ENCODE peak calls at places on chromosomes 5 and 9, in nine cellular contexts. One of them, this sample, is unnamed. For H3K4me1, the result is how much of the 10 kb centered on the place peaks cover.

GRCh38 chr9:4886698-4887097 is 94.0 kb downstream of the RCL1 start:
- DNase-seq in spleen: no peak
- DNase-seq in IMR-90: no peak
- DNase-seq in stomach: no peak
- DNase-seq in cardiac muscle cell: no peak
- DNase-seq in pancreas: no peak
- DNase-seq in SK-N-SH: no peak
- DNase-seq in PC-3: no peak
- DNase-seq in right lobe of liver: no peak
- DNase-seq in this sample: no peak

GRCh38 chr5:123186762-123187161 is 97.7 kb downstream of the PRDM6 start:
- DNase-seq in PC-3: no peak
- DNase-seq in stomach: no peak
- DNase-seq in SK-N-SH: no peak
- DNase-seq in right lobe of liver: no peak
- DNase-seq in IMR-90: no peak
- DNase-seq in pancreas: no peak
- DNase-seq in spleen: no peak
- DNase-seq in cardiac muscle cell: no peak
- DNase-seq in this sample: no peak

GRCh38 chr9:137813651-137814415 is 63.7 kb upstream of the CACNA1B start:
- DNase-seq in IMR-90: no peak
- DNase-seq in SK-N-SH: no peak
- DNase-seq in PC-3: no peak
- DNase-seq in stomach: no peak
- DNase-seq in cardiac muscle cell: no peak
- DNase-seq in spleen: peak
- DNase-seq in pancreas: no peak
- DNase-seq in right lobe of liver: no peak
- DNase-seq in this sample: no peak

GRCh38 chr5:143536364-143536763 is 132.9 kb upstream of the NR3C1 start:
- DNase-seq in spleen: no peak
- DNase-seq in SK-N-SH: no peak
- DNase-seq in right lobe of liver: no peak
- DNase-seq in pancreas: no peak
- DNase-seq in PC-3: peak
- DNase-seq in cardiac muscle cell: peak
- DNase-seq in IMR-90: peak
- DNase-seq in stomach: no peak
- DNase-seq in this sample: no peak

GRCh38 chr9:93645149-93645889 is 68.9 kb downstream of the PHF2 start:
- DNase-seq in right lobe of liver: no peak
- DNase-seq in cardiac muscle cell: no peak
- DNase-seq in SK-N-SH: no peak
- DNase-seq in spleen: peak
- DNase-seq in PC-3: no peak
- DNase-seq in stomach: peak
- DNase-seq in IMR-90: no peak
- DNase-seq in pancreas: no peak
- DNase-seq in this sample: peak

GRCh38 chr5:137627293-137627692 is 108.6 kb downstream of the KLHL3 start:
- DNase-seq in right lobe of liver: no peak
- DNase-seq in spleen: no peak
- DNase-seq in cardiac muscle cell: no peak
- DNase-seq in stomach: no peak
- DNase-seq in IMR-90: no peak
- DNase-seq in SK-N-SH: no peak
- DNase-seq in PC-3: peak
- DNase-seq in pancreas: peak
- DNase-seq in this sample: no peak

GRCh38 chr5:33238826-33239670 is 201.7 kb upstream of the TARS1 start:
- DNase-seq in SK-N-SH: no peak
- DNase-seq in cardiac muscle cell: no peak
- DNase-seq in IMR-90: no peak
- DNase-seq in pancreas: no peak
- DNase-seq in stomach: no peak
- DNase-seq in spleen: no peak
- DNase-seq in PC-3: peak
- DNase-seq in right lobe of liver: no peak
- DNase-seq in this sample: no peak

GRCh38 chr5:83441752-83442151 is 29.8 kb upstream of the VCAN start:
- DNase-seq in PC-3: no peak
- DNase-seq in cardiac muscle cell: no peak
- DNase-seq in IMR-90: no peak
- DNase-seq in SK-N-SH: no peak
- DNase-seq in spleen: no peak
- DNase-seq in right lobe of liver: no peak
- DNase-seq in stomach: no peak
- DNase-seq in pancreas: no peak
- DNase-seq in this sample: no peak

GRCh38 chr5:126354012-126354856 is 69.0 kb upstream of the GRAMD2B start:
- DNase-seq in pancreas: no peak
- DNase-seq in cardiac muscle cell: peak
- DNase-seq in IMR-90: peak
- DNase-seq in PC-3: peak
- DNase-seq in SK-N-SH: peak
- DNase-seq in right lobe of liver: no peak
- DNase-seq in spleen: no peak
- DNase-seq in stomach: no peak
- DNase-seq in this sample: no peak

GRCh38 chr5:150142800-150143724 is 12.6 kb downstream of the PDGFRB start:
- DNase-seq in IMR-90: peak
- DNase-seq in spleen: no peak
- DNase-seq in right lobe of liver: peak
- DNase-seq in SK-N-SH: peak
- DNase-seq in PC-3: peak
- DNase-seq in pancreas: no peak
- DNase-seq in stomach: no peak
- DNase-seq in cardiac muscle cell: peak
- DNase-seq in this sample: peak

GRCh38 chr9:93568169-93568568 is 8.2 kb upstream of the PHF2 start:
- DNase-seq in SK-N-SH: no peak
- DNase-seq in cardiac muscle cell: no peak
- DNase-seq in PC-3: no peak
- DNase-seq in right lobe of liver: no peak
- DNase-seq in stomach: no peak
- DNase-seq in IMR-90: no peak
- DNase-seq in spleen: no peak
- DNase-seq in pancreas: no peak
- DNase-seq in this sample: no peak

GRCh38 chr9:36218411-36218901 is 27.7 kb downstream of the CLTA start:
- DNase-seq in PC-3: no peak
- DNase-seq in spleen: no peak
- DNase-seq in IMR-90: no peak
- DNase-seq in cardiac muscle cell: no peak
- DNase-seq in SK-N-SH: no peak
- DNase-seq in pancreas: no peak
- DNase-seq in right lobe of liver: no peak
- DNase-seq in stomach: no peak
- DNase-seq in this sample: no peak

GRCh38 chr9:16442622-16443021 is 427.8 kb downstream of the BNC2 start:
- DNase-seq in PC-3: peak
- DNase-seq in stomach: no peak
- DNase-seq in cardiac muscle cell: peak
- DNase-seq in spleen: no peak
- DNase-seq in right lobe of liver: no peak
- DNase-seq in SK-N-SH: no peak
- DNase-seq in pancreas: no peak
- DNase-seq in IMR-90: peak
- DNase-seq in this sample: no peak

GRCh38 chr9:87119328-87119881 is 172.1 kb upstream of the GAS1 start:
- DNase-seq in PC-3: peak
- DNase-seq in SK-N-SH: peak
- DNase-seq in pancreas: peak
- DNase-seq in cardiac muscle cell: peak
- DNase-seq in IMR-90: peak
- DNase-seq in right lobe of liver: peak
- DNase-seq in stomach: peak
- DNase-seq in spleen: no peak
- DNase-seq in this sample: no peak

GRCh38 chr9:130531670-130532069 is 47.7 kb upstream of the FUBP3 start:
- DNase-seq in cardiac muscle cell: peak
- DNase-seq in pancreas: no peak
- DNase-seq in SK-N-SH: peak
- DNase-seq in right lobe of liver: no peak
- DNase-seq in PC-3: no peak
- DNase-seq in spleen: no peak
- DNase-seq in stomach: no peak
- DNase-seq in IMR-90: no peak
- DNase-seq in this sample: no peak

GRCh38 chr5:149757186-149757950 is 27.3 kb downstream of the PPARGC1B start:
- DNase-seq in IMR-90: no peak
- DNase-seq in SK-N-SH: no peak
- DNase-seq in stomach: no peak
- DNase-seq in pancreas: no peak
- DNase-seq in spleen: peak
- DNase-seq in cardiac muscle cell: no peak
- DNase-seq in right lobe of liver: peak
- DNase-seq in PC-3: no peak
- DNase-seq in this sample: no peak

GRCh38 chr9:93680445-93681315 is 104.3 kb downstream of the PHF2 start:
- DNase-seq in PC-3: no peak
- DNase-seq in SK-N-SH: peak
- DNase-seq in spleen: peak
- DNase-seq in right lobe of liver: peak
- DNase-seq in cardiac muscle cell: no peak
- DNase-seq in stomach: peak
- DNase-seq in IMR-90: no peak
- DNase-seq in pancreas: no peak
- DNase-seq in this sample: no peak

GRCh38 chr5:9059920-9060691 is 485.8 kb downstream of the SEMA5A start:
- DNase-seq in PC-3: peak
- DNase-seq in pancreas: no peak
- DNase-seq in cardiac muscle cell: peak
- DNase-seq in stomach: no peak
- DNase-seq in spleen: no peak
- DNase-seq in right lobe of liver: no peak
- DNase-seq in IMR-90: peak
- DNase-seq in SK-N-SH: no peak
- DNase-seq in this sample: no peak

GRCh38 chr9:112348257-112348992 is 15.0 kb upstream of the PTBP3 start:
- DNase-seq in PC-3: no peak
- DNase-seq in IMR-90: peak
- DNase-seq in cardiac muscle cell: peak
- DNase-seq in spleen: peak
- DNase-seq in right lobe of liver: peak
- DNase-seq in pancreas: peak
- DNase-seq in SK-N-SH: peak
- DNase-seq in stomach: peak
- DNase-seq in this sample: peak

GRCh38 chr5:125058185-125058826 is 311.9 kb upstream of the ZNF608 start:
- DNase-seq in SK-N-SH: peak
- DNase-seq in pancreas: no peak
- DNase-seq in cardiac muscle cell: peak
- DNase-seq in spleen: no peak
- DNase-seq in stomach: no peak
- DNase-seq in right lobe of liver: no peak
- DNase-seq in IMR-90: peak
- DNase-seq in PC-3: no peak
- DNase-seq in this sample: no peak

DNA sequence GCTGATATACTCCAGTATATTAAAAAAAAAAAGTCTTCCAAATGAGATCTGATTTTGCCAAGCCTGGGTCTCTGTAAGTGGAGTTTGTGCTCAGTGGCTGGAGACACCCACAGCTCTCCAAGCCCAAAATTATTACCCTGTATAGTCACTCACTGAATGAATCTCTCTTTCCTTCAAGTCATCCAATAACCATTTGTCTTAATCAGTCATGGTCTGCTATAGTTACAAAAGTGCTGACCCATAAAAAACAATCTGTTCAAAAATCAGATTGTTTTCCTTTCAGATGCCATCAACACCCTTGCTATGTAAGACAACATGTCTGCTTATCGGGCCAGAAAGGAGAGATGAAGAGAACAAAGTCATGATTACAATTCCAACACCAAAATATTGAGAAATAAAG is 159.4 kb upstream of the FST start:
- DNase-seq in right lobe of liver: no peak
- DNase-seq in PC-3: no peak
- DNase-seq in stomach: no peak
- DNase-seq in IMR-90: no peak
- DNase-seq in SK-N-SH: no peak
- DNase-seq in pancreas: no peak
- DNase-seq in spleen: no peak
- DNase-seq in cardiac muscle cell: no peak
- DNase-seq in this sample: no peak
- H3K4me1 ChIP-seq in right lobe of liver: under half
- H3K4me1 ChIP-seq in PC-3: under half
- H3K4me1 ChIP-seq in stomach: under half
- H3K4me1 ChIP-seq in IMR-90: under half
- H3K4me1 ChIP-seq in SK-N-SH: under half
- H3K4me1 ChIP-seq in pancreas: under half
- H3K4me1 ChIP-seq in spleen: under half
- H3K4me1 ChIP-seq in cardiac muscle cell: under half
- H3K4me1 ChIP-seq in this sample: under half

GRCh38 chr5:151148583-151148982 is 9.0 kb downstream of the ANXA6 start:
- DNase-seq in cardiac muscle cell: no peak
- DNase-seq in stomach: no peak
- DNase-seq in pancreas: no peak
- DNase-seq in SK-N-SH: no peak
- DNase-seq in PC-3: no peak
- DNase-seq in spleen: no peak
- DNase-seq in right lobe of liver: no peak
- DNase-seq in IMR-90: no peak
- DNase-seq in this sample: no peak
- H3K4me1 ChIP-seq in cardiac muscle cell: under half
- H3K4me1 ChIP-seq in stomach: half or more
- H3K4me1 ChIP-seq in pancreas: under half
- H3K4me1 ChIP-seq in SK-N-SH: under half
- H3K4me1 ChIP-seq in PC-3: under half
- H3K4me1 ChIP-seq in spleen: half or more
- H3K4me1 ChIP-seq in right lobe of liver: under half
- H3K4me1 ChIP-seq in IMR-90: under half
- H3K4me1 ChIP-seq in this sample: under half

DNA sequence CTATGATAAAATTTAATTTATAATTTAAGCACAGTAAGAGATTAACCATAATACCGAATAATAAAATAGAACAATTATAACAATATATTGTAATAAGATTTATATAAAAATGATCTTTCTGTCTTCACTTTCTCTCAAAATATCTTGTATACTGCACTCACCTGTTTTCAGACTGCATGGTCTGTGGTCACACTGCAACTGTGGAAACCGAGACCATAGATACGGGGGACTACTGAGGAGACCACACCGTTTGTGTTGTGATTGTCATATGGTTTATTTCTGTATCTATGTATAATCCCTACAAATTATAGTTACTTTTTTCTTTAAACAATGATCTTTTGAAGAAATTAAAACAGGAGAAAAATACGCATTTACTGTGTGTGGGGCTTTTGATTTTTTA is 78.8 kb upstream of the TNFAIP8 start:
- DNase-seq in SK-N-SH: no peak
- DNase-seq in stomach: no peak
- DNase-seq in PC-3: no peak
- DNase-seq in cardiac muscle cell: no peak
- DNase-seq in IMR-90: no peak
- DNase-seq in right lobe of liver: no peak
- DNase-seq in pancreas: no peak
- DNase-seq in spleen: no peak
- DNase-seq in this sample: no peak
- H3K4me1 ChIP-seq in SK-N-SH: under half
- H3K4me1 ChIP-seq in stomach: under half
- H3K4me1 ChIP-seq in PC-3: under half
- H3K4me1 ChIP-seq in cardiac muscle cell: under half
- H3K4me1 ChIP-seq in IMR-90: under half
- H3K4me1 ChIP-seq in right lobe of liver: under half
- H3K4me1 ChIP-seq in pancreas: under half
- H3K4me1 ChIP-seq in spleen: half or more
- H3K4me1 ChIP-seq in this sample: under half

GRCh38 chr5:172775326-172776234 is 4.6 kb upstream of the DUSP1 start:
- DNase-seq in pancreas: no peak
- DNase-seq in IMR-90: peak
- DNase-seq in spleen: peak
- DNase-seq in stomach: peak
- DNase-seq in SK-N-SH: no peak
- DNase-seq in right lobe of liver: peak
- DNase-seq in cardiac muscle cell: peak
- DNase-seq in PC-3: peak
- DNase-seq in this sample: peak
- H3K4me1 ChIP-seq in pancreas: under half
- H3K4me1 ChIP-seq in IMR-90: under half
- H3K4me1 ChIP-seq in spleen: half or more
- H3K4me1 ChIP-seq in stomach: half or more
- H3K4me1 ChIP-seq in SK-N-SH: under half
- H3K4me1 ChIP-seq in right lobe of liver: under half
- H3K4me1 ChIP-seq in cardiac muscle cell: under half
- H3K4me1 ChIP-seq in PC-3: half or more
- H3K4me1 ChIP-seq in this sample: half or more

This sample was measured in mucosa of descending colon.